ENCODE peak calls at places on chromosomes 2 and 18, in ten cellular contexts. One of them, this sample, is unnamed.

GRCh38 chr2:66851449-66851872 is 416.5 kb downstream of the MEIS1 start:
- DNase-seq in upper lobe of left lung: no peak
- DNase-seq in uterus: no peak
- DNase-seq in cardiac muscle cell: peak; percentile 63
- DNase-seq in transverse colon: peak; percentile 20
- DNase-seq in lung: no peak
- DNase-seq in heart left ventricle: no peak
- DNase-seq in adrenal gland: no peak
- DNase-seq in SJSA1: peak; percentile 61
- DNase-seq in vagina: no peak
- DNase-seq in this sample: no peak

GRCh38 chr2:122389694-122390093 is 634.2 kb downstream of the TSN start:
- DNase-seq in uterus: no peak
- DNase-seq in vagina: no peak
- DNase-seq in SJSA1: no peak
- DNase-seq in heart left ventricle: no peak
- DNase-seq in adrenal gland: no peak
- DNase-seq in cardiac muscle cell: no peak
- DNase-seq in upper lobe of left lung: no peak
- DNase-seq in transverse colon: no peak
- DNase-seq in lung: no peak
- DNase-seq in this sample: no peak

GRCh38 chr2:42328148-42328833 is 32.7 kb downstream of the COX7A2L start:
- DNase-seq in uterus: no peak
- DNase-seq in heart left ventricle: no peak
- DNase-seq in upper lobe of left lung: no peak
- DNase-seq in cardiac muscle cell: peak; percentile 63
- DNase-seq in lung: no peak
- DNase-seq in transverse colon: no peak
- DNase-seq in vagina: no peak
- DNase-seq in adrenal gland: no peak
- DNase-seq in SJSA1: peak; percentile 36
- DNase-seq in this sample: no peak

GRCh38 chr2:105797298-105797819 is 52.6 kb downstream of the NCK2 start:
- DNase-seq in lung: no peak
- DNase-seq in upper lobe of left lung: peak; percentile 52
- DNase-seq in vagina: peak; percentile 88
- DNase-seq in heart left ventricle: no peak
- DNase-seq in uterus: peak; percentile 52
- DNase-seq in cardiac muscle cell: peak; percentile 79
- DNase-seq in transverse colon: no peak
- DNase-seq in SJSA1: peak; percentile 26
- DNase-seq in adrenal gland: peak; percentile 30
- DNase-seq in this sample: peak; percentile 63

GRCh38 chr2:144834363-144834762 is 314.4 kb upstream of the ZEB2 start:
- DNase-seq in transverse colon: no peak
- DNase-seq in vagina: no peak
- DNase-seq in upper lobe of left lung: no peak
- DNase-seq in uterus: no peak
- DNase-seq in SJSA1: no peak
- DNase-seq in adrenal gland: no peak
- DNase-seq in cardiac muscle cell: peak; percentile 3
- DNase-seq in heart left ventricle: no peak
- DNase-seq in lung: no peak
- DNase-seq in this sample: no peak

GRCh38 chr2:216109962-216110614 is 940 bp downstream of the XRCC5 start:
- DNase-seq in vagina: no peak
- DNase-seq in heart left ventricle: no peak
- DNase-seq in transverse colon: no peak
- DNase-seq in lung: no peak
- DNase-seq in uterus: no peak
- DNase-seq in cardiac muscle cell: peak; percentile 58
- DNase-seq in adrenal gland: no peak
- DNase-seq in SJSA1: peak; percentile 55
- DNase-seq in upper lobe of left lung: no peak
- DNase-seq in this sample: no peak

GRCh38 chr18:48000701-48001100 is 70.2 kb upstream of the SMAD2 start:
- DNase-seq in transverse colon: no peak
- DNase-seq in SJSA1: no peak
- DNase-seq in vagina: no peak
- DNase-seq in heart left ventricle: no peak
- DNase-seq in uterus: no peak
- DNase-seq in upper lobe of left lung: no peak
- DNase-seq in adrenal gland: no peak
- DNase-seq in cardiac muscle cell: no peak
- DNase-seq in lung: no peak
- DNase-seq in this sample: no peak

GRCh38 chr18:2906522-2907458 is 60.0 kb downstream of the EMILIN2 start:
- DNase-seq in uterus: peak; percentile 59
- DNase-seq in lung: no peak
- DNase-seq in cardiac muscle cell: peak; percentile 40
- DNase-seq in adrenal gland: peak; percentile 11
- DNase-seq in SJSA1: peak; percentile 28
- DNase-seq in transverse colon: peak; percentile 70
- DNase-seq in heart left ventricle: no peak
- DNase-seq in vagina: no peak
- DNase-seq in upper lobe of left lung: peak; percentile 49
- DNase-seq in this sample: peak; percentile 71

GRCh38 chr18:57434177-57434535 is 1.0 kb upstream of the ONECUT2 start:
- DNase-seq in SJSA1: no peak
- DNase-seq in upper lobe of left lung: no peak
- DNase-seq in vagina: no peak
- DNase-seq in transverse colon: no peak
- DNase-seq in uterus: no peak
- DNase-seq in lung: no peak
- DNase-seq in cardiac muscle cell: no peak
- DNase-seq in heart left ventricle: no peak
- DNase-seq in adrenal gland: no peak
- DNase-seq in this sample: no peak

GRCh38 chr18:23756590-23757540 is 67.6 kb downstream of the LAMA3 start:
- DNase-seq in heart left ventricle: no peak
- DNase-seq in vagina: no peak
- DNase-seq in adrenal gland: no peak
- DNase-seq in transverse colon: no peak
- DNase-seq in uterus: no peak
- DNase-seq in lung: no peak
- DNase-seq in cardiac muscle cell: no peak
- DNase-seq in SJSA1: no peak
- DNase-seq in upper lobe of left lung: no peak
- DNase-seq in this sample: no peak

GRCh38 chr18:63317982-63318881 is 1.3 kb downstream of the BCL2 start:
- DNase-seq in adrenal gland: peak; percentile 10
- DNase-seq in transverse colon: peak; percentile 88
- DNase-seq in SJSA1: no peak
- DNase-seq in heart left ventricle: peak; percentile 65
- DNase-seq in upper lobe of left lung: peak; percentile 61
- DNase-seq in lung: peak; percentile 49
- DNase-seq in uterus: peak; percentile 78
- DNase-seq in cardiac muscle cell: no peak
- DNase-seq in vagina: no peak
- DNase-seq in this sample: peak; percentile 64

GRCh38 chr2:42048318-42049251 is 764 bp downstream of the PKDCC start:
- DNase-seq in SJSA1: peak; percentile 40
- DNase-seq in transverse colon: no peak
- DNase-seq in cardiac muscle cell: peak; percentile 31
- DNase-seq in vagina: no peak
- DNase-seq in uterus: peak; percentile 50
- DNase-seq in upper lobe of left lung: no peak
- DNase-seq in adrenal gland: peak; percentile 54
- DNase-seq in lung: no peak
- DNase-seq in heart left ventricle: no peak
- DNase-seq in this sample: no peak

GRCh38 chr2:204611764-204612163 is 66.5 kb downstream of the PARD3B start:
- DNase-seq in lung: no peak
- DNase-seq in uterus: no peak
- DNase-seq in SJSA1: no peak
- DNase-seq in heart left ventricle: no peak
- DNase-seq in transverse colon: no peak
- DNase-seq in cardiac muscle cell: no peak
- DNase-seq in adrenal gland: no peak
- DNase-seq in upper lobe of left lung: no peak
- DNase-seq in vagina: no peak
- DNase-seq in this sample: no peak

GRCh38 chr18:7590800-7591560 is 23.9 kb downstream of the PTPRM start:
- DNase-seq in lung: no peak
- DNase-seq in vagina: no peak
- DNase-seq in uterus: no peak
- DNase-seq in upper lobe of left lung: no peak
- DNase-seq in cardiac muscle cell: peak; percentile 15
- DNase-seq in transverse colon: no peak
- DNase-seq in heart left ventricle: no peak
- DNase-seq in adrenal gland: no peak
- DNase-seq in SJSA1: no peak
- DNase-seq in this sample: no peak

GRCh38 chr2:120110507-120110906 is 97.6 kb downstream of the EPB41L5 start:
- DNase-seq in adrenal gland: peak; percentile 16
- DNase-seq in heart left ventricle: no peak
- DNase-seq in vagina: no peak
- DNase-seq in SJSA1: no peak
- DNase-seq in cardiac muscle cell: peak; percentile 52
- DNase-seq in upper lobe of left lung: peak; percentile 83
- DNase-seq in transverse colon: no peak
- DNase-seq in lung: peak; percentile 44
- DNase-seq in uterus: no peak
- DNase-seq in this sample: no peak

GRCh38 chr2:120108749-120109148 is 95.9 kb downstream of the EPB41L5 start:
- DNase-seq in lung: no peak
- DNase-seq in SJSA1: no peak
- DNase-seq in transverse colon: no peak
- DNase-seq in heart left ventricle: no peak
- DNase-seq in cardiac muscle cell: peak; percentile 19
- DNase-seq in adrenal gland: no peak
- DNase-seq in upper lobe of left lung: no peak
- DNase-seq in uterus: no peak
- DNase-seq in vagina: no peak
- DNase-seq in this sample: no peak

GRCh38 chr2:120109186-120110061 is 96.5 kb downstream of the EPB41L5 start:
- DNase-seq in adrenal gland: no peak
- DNase-seq in heart left ventricle: no peak
- DNase-seq in transverse colon: no peak
- DNase-seq in cardiac muscle cell: peak; percentile 64
- DNase-seq in upper lobe of left lung: peak; percentile 23
- DNase-seq in vagina: no peak
- DNase-seq in SJSA1: peak; percentile 52
- DNase-seq in uterus: no peak
- DNase-seq in lung: no peak
- DNase-seq in this sample: no peak

GRCh38 chr2:120110062-120110362 is 97.1 kb downstream of the EPB41L5 start:
- DNase-seq in adrenal gland: no peak
- DNase-seq in cardiac muscle cell: no peak
- DNase-seq in lung: no peak
- DNase-seq in uterus: no peak
- DNase-seq in transverse colon: no peak
- DNase-seq in SJSA1: no peak
- DNase-seq in upper lobe of left lung: no peak
- DNase-seq in heart left ventricle: no peak
- DNase-seq in vagina: no peak
- DNase-seq in this sample: no peak

GRCh38 chr2:120108049-120108448 is 95.2 kb downstream of the EPB41L5 start:
- DNase-seq in heart left ventricle: peak; percentile 34
- DNase-seq in lung: peak; percentile 76
- DNase-seq in SJSA1: peak; percentile 12
- DNase-seq in uterus: no peak
- DNase-seq in vagina: no peak
- DNase-seq in upper lobe of left lung: peak; percentile 56
- DNase-seq in transverse colon: peak; percentile 34
- DNase-seq in adrenal gland: peak; percentile 45
- DNase-seq in cardiac muscle cell: peak; percentile 84
- DNase-seq in this sample: no peak
- H3K4me1 ChIP-seq in heart left ventricle: peaks cover 11% of the 10 kb centered on the region
- H3K4me1 ChIP-seq in lung: peaks cover 5% of the 10 kb centered on the region
- H3K4me1 ChIP-seq in SJSA1: peaks cover 27% of the 10 kb centered on the region
- H3K4me1 ChIP-seq in uterus: no peaks in the 10 kb centered on the region
- H3K4me1 ChIP-seq in vagina: peaks cover 25% of the 10 kb centered on the region
- H3K4me1 ChIP-seq in upper lobe of left lung: peaks cover 38% of the 10 kb centered on the region
- H3K4me1 ChIP-seq in transverse colon: peaks cover 11% of the 10 kb centered on the region
- H3K4me1 ChIP-seq in adrenal gland: peaks cover 22% of the 10 kb centered on the region
- H3K4me1 ChIP-seq in cardiac muscle cell: no peaks in the 10 kb centered on the region
- H3K4me1 ChIP-seq in this sample: peaks cover 21% of the 10 kb centered on the region

GRCh38 chr2:70536517-70537060 is 17.0 kb downstream of the TGFA start:
- DNase-seq in upper lobe of left lung: no peak
- DNase-seq in uterus: no peak
- DNase-seq in lung: no peak
- DNase-seq in vagina: no peak
- DNase-seq in SJSA1: no peak
- DNase-seq in adrenal gland: no peak
- DNase-seq in heart left ventricle: no peak
- DNase-seq in transverse colon: no peak
- DNase-seq in cardiac muscle cell: no peak
- DNase-seq in this sample: no peak
- H3K27ac ChIP-seq in upper lobe of left lung: no peak overlapping the region
- H3K27ac ChIP-seq in uterus: no peak overlapping the region
- H3K27ac ChIP-seq in lung: no peak overlapping the region
- H3K27ac ChIP-seq in vagina: no peak overlapping the region
- H3K27ac ChIP-seq in SJSA1: no peak overlapping the region
- H3K27ac ChIP-seq in adrenal gland: no peak overlapping the region
- H3K27ac ChIP-seq in heart left ventricle: no peak overlapping the region
- H3K27ac ChIP-seq in transverse colon: no peak overlapping the region
- H3K27ac ChIP-seq in cardiac muscle cell: no peak overlapping the region
- H3K27ac ChIP-seq in this sample: no peak overlapping the region

GRCh38 chr2:235511751-235512698 is 18.2 kb downstream of the AGAP1 start:
- DNase-seq in vagina: no peak
- DNase-seq in uterus: no peak
- DNase-seq in lung: no peak
- DNase-seq in SJSA1: no peak
- DNase-seq in adrenal gland: no peak
- DNase-seq in upper lobe of left lung: no peak
- DNase-seq in heart left ventricle: no peak
- DNase-seq in cardiac muscle cell: no peak
- DNase-seq in transverse colon: peak; percentile 5
- DNase-seq in this sample: no peak
- H3K4me1 ChIP-seq in vagina: peaks cover 16% of the 10 kb centered on the region
- H3K4me1 ChIP-seq in uterus: no peaks in the 10 kb centered on the region
- H3K4me1 ChIP-seq in lung: no peaks in the 10 kb centered on the region
- H3K4me1 ChIP-seq in SJSA1: peaks cover 8% of the 10 kb centered on the region
- H3K4me1 ChIP-seq in adrenal gland: peaks cover 8% of the 10 kb centered on the region
- H3K4me1 ChIP-seq in upper lobe of left lung: peaks cover 39% of the 10 kb centered on the region
- H3K4me1 ChIP-seq in heart left ventricle: no peaks in the 10 kb centered on the region
- H3K4me1 ChIP-seq in cardiac muscle cell: no peaks in the 10 kb centered on the region
- H3K4me1 ChIP-seq in transverse colon: peaks cover 34% of the 10 kb centered on the region
- H3K4me1 ChIP-seq in this sample: no peaks in the 10 kb centered on the region

DNA sequence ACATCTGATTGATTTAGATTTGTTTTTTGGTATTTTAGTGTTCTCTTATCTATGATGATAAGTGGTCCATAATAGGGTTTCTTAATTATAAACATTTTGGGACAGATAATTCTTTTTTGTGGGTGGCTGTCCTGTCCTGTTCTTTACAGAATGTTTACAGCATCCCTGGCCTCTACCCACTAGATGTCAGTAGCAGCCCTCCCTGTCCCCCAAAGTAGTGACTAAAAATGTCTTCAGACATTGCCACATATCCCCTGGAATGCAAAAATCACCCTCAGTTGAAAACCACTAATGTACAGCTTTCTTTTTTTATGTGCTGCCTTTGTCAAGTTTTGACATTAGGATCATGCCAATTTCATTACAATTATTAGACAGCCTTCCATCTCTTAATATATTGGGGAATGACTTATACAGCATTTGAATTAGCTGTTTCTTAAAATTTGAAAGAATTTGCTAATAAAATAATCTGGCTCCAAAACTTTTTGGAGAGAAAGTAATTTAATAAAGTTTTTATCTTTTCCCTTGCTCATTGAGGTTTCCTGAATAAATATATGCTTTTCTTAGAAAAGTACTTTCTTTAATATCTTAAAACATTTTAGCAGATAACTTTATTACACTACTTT is 19.5 kb downstream of the WIPF1 start:
- DNase-seq in heart left ventricle: no peak
- DNase-seq in adrenal gland: peak; percentile 37
- DNase-seq in SJSA1: peak; percentile 48
- DNase-seq in transverse colon: no peak
- DNase-seq in cardiac muscle cell: peak; percentile 82
- DNase-seq in uterus: no peak
- DNase-seq in vagina: no peak
- DNase-seq in upper lobe of left lung: no peak
- DNase-seq in lung: no peak
- DNase-seq in this sample: peak; percentile 73
- H3K27ac ChIP-seq in heart left ventricle: no peak overlapping the region
- H3K27ac ChIP-seq in adrenal gland: no peak overlapping the region
- H3K27ac ChIP-seq in SJSA1: no peak overlapping the region
- H3K27ac ChIP-seq in transverse colon: no peak overlapping the region
- H3K27ac ChIP-seq in cardiac muscle cell: no peak overlapping the region
- H3K27ac ChIP-seq in uterus: no peak overlapping the region
- H3K27ac ChIP-seq in vagina: no peak overlapping the region
- H3K27ac ChIP-seq in upper lobe of left lung: no peak overlapping the region
- H3K27ac ChIP-seq in lung: no peak overlapping the region
- H3K27ac ChIP-seq in this sample: no peak overlapping the region

This sample was measured in CD8-positive, alpha-beta T cell.